ENCODE peak calls at places on chromosomes 5 and 9, in seven cellular contexts. M is vagina, H is astrocyte of the spinal cord, W is dorsolateral prefrontal cortex, D is H9, E is choroid plexus epithelial cell, O is heart left ventricle. Y is an unnamed sample.

GRCh38 chr9:21803674-21804048 is 1.2 kb downstream of the MTAP start:
- DNase-seq in E (no peak), H (peak), O (no peak), D (no peak), M (no peak), W (no peak), Y (no peak)

GRCh38 chr5:176427971-176428370 is 11.6 kb upstream of the CLTB start:
- DNase-seq in H (no peak), M (no peak), W (no peak), E (no peak), O (no peak), D (no peak), Y (peak)

GRCh38 chr9:89491688-89492087 is 6.2 kb downstream of the SEMA4D start:
- DNase-seq in M (no peak), W (no peak), D (peak), H (no peak), E (no peak), O (no peak), Y (no peak)

GRCh38 chr9:17065062-17065461 is 69.8 kb upstream of the CNTLN start:
- DNase-seq in O (no peak), M (no peak), D (no peak), W (no peak), H (peak), E (peak), Y (no peak)

GRCh38 chr9:113515862-113516261 is 52.3 kb downstream of the RGS3 start:
- DNase-seq in H (no peak), M (no peak), D (no peak), E (no peak), O (no peak), W (no peak), Y (no peak)

GRCh38 chr5:72486371-72486770 is 20.8 kb downstream of the ZNF366 start:
- DNase-seq in D (no peak), E (peak), O (no peak), H (peak), W (no peak), M (no peak), Y (no peak)

GRCh38 chr5:107303581-107303980 is 367.2 kb downstream of the EFNA5 start:
- DNase-seq in O (no peak), D (no peak), H (no peak), M (no peak), W (no peak), E (no peak), Y (no peak)

GRCh38 chr5:124790895-124791732 is 44.7 kb upstream of the ZNF608 start:
- DNase-seq in W (no peak), H (no peak), M (no peak), D (no peak), E (no peak), O (no peak), Y (peak)

GRCh38 chr9:16213781-16214515 is 656.5 kb downstream of the BNC2 start:
- DNase-seq in D (no peak), E (peak), M (no peak), O (peak), W (no peak), H (peak), Y (peak)

GRCh38 chr5:181164076-181164952 is 16.9 kb downstream of the OR2V2 start:
- DNase-seq in W (no peak), M (no peak), E (no peak), O (no peak), D (no peak), H (no peak), Y (peak)

GRCh38 chr5:112586596-112587062 is 151.1 kb upstream of the APC start:
- DNase-seq in W (no peak), E (no peak), D (peak), H (no peak), M (no peak), O (no peak), Y (no peak)

GRCh38 chr9:97615439-97616072 is 17.6 kb downstream of the TSTD2 start:
- DNase-seq in M (no peak), W (peak), O (peak), D (no peak), E (peak), H (peak), Y (peak)

GRCh38 chr5:169753795-169754194 is 116.7 kb downstream of the DOCK2 start:
- DNase-seq in W (no peak), O (no peak), M (peak), E (peak), D (no peak), H (peak), Y (no peak)

GRCh38 chr9:128702949-128703615 is 779 bp downstream of the PKN3 start:
- DNase-seq in D (peak), M (no peak), H (peak), W (no peak), O (peak), E (no peak), Y (no peak)

GRCh38 chr5:173742432-173742816 is 126.0 kb upstream of the BOD1 start:
- DNase-seq in W (no peak), H (no peak), O (no peak), E (no peak), D (no peak), M (no peak), Y (no peak)

GRCh38 chr9:131747352-131747751 is 7.5 kb upstream of the RAPGEF1 start:
- DNase-seq in E (peak), D (no peak), H (peak), W (no peak), O (no peak), M (no peak), Y (peak)

GRCh38 chr5:134538296-134538695 is 12.8 kb downstream of the JADE2 start:
- DNase-seq in W (no peak), O (no peak), E (no peak), D (no peak), M (no peak), H (no peak), Y (no peak)

GRCh38 chr9:2874001-2874750 is 30.3 kb upstream of the PUM3 start:
- DNase-seq in O (no peak), H (peak), D (no peak), W (no peak), E (peak), M (no peak), Y (no peak)

GRCh38 chr5:106423109-106423897 is 1247.4 kb downstream of the EFNA5 start:
- DNase-seq in H (no peak), M (no peak), O (no peak), E (no peak), D (peak), W (no peak), Y (no peak)

GRCh38 chr5:36152324-36153298 is 700 bp downstream of the SKP2 start:
- DNase-seq in D (no peak), M (no peak), O (no peak), E (peak), H (no peak), W (no peak), Y (peak)

GRCh38 chr9:120867676-120868338 is 9.2 kb downstream of the PHF19 start:
- DNase-seq in E (no peak), D (no peak), W (no peak), H (no peak), M (no peak), O (no peak), Y (no peak)

GRCh38 chr5:102481044-102481715 is 17.6 kb downstream of the SLCO6A1 start:
- DNase-seq in W (no peak), H (peak), D (no peak), E (peak), O (no peak), M (no peak), Y (peak)

GRCh38 chr9:130219661-130220081 is 45.9 kb upstream of the HMCN2 start:
- DNase-seq in M (no peak), D (no peak), W (no peak), E (no peak), O (no peak), H (no peak), Y (no peak)

GRCh38 chr9:130217838-130218237 is 45.6 kb downstream of the NCS1 start:
- DNase-seq in E (no peak), O (no peak), W (no peak), H (no peak), M (no peak), D (no peak), Y (no peak)

GRCh38 chr9:130225071-130225470 is 40.5 kb upstream of the HMCN2 start:
- DNase-seq in M (no peak), H (no peak), W (no peak), D (no peak), E (no peak), O (no peak), Y (no peak)

GRCh38 chr9:130222833-130223232 is 42.7 kb upstream of the HMCN2 start:
- DNase-seq in E (no peak), O (no peak), H (no peak), D (no peak), W (no peak), M (no peak), Y (no peak)

DNA sequence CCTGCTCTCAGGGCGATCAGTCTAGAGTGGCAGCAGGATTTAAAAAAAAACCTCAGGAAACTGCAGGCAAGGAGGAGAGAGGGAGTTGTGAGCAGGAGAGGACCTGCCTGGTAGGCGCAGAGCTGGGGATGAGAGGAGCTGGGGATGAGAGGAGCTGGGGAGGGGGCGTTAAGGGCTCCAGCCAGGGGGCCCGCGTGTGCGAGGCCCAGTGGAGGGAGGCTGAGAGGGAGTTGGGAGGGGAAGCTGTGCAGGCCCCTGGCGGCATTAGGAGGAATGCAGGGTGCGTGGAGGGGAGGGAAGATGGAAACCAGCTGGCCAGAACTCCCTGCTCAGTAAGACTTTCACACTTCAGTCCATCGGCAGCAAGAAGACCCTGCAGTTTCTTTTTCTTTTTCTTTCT is 45.2 kb upstream of the HMCN2 start:
- DNase-seq in O (peak), D (no peak), E (peak), W (no peak), M (no peak), H (no peak), Y (no peak)
- TF ChIP-seq CTCF in O (peak), D (peak), E (peak), W (no peak), M (peak), H (peak), Y (no peak)

GRCh38 chr5:115374057-115374775 is 77.8 kb upstream of the CCDC112 start:
- DNase-seq in H (no peak), W (no peak), M (no peak), E (no peak), D (no peak), O (no peak), Y (peak)
- TF ChIP-seq CTCF in H (no peak), W (no peak), M (no peak), E (peak), D (peak), O (no peak), Y (peak)

GRCh38 chr9:98917691-98918487 is 25.8 kb upstream of the COL15A1 start:
- DNase-seq in H (no peak), D (no peak), E (peak), W (no peak), M (no peak), O (no peak), Y (no peak)
- TF ChIP-seq CTCF in H (no peak), D (no peak), E (no peak), W (no peak), M (no peak), O (no peak), Y (no peak)

GRCh38 chr5:167030500-167031120 is 1260.8 kb upstream of the WWC1 start:
- DNase-seq in E (no peak), D (peak), W (no peak), M (no peak), O (no peak), H (no peak), Y (peak)
- TF ChIP-seq CTCF in E (no peak), D (peak), W (no peak), M (no peak), O (no peak), H (peak), Y (peak)

GRCh38 chr5:5165541-5166002 is 25.4 kb downstream of the ADAMTS16 start:
- DNase-seq in M (no peak), H (peak), W (no peak), D (no peak), E (peak), O (no peak), Y (peak)
- TF ChIP-seq CTCF in M (no peak), H (no peak), W (no peak), D (no peak), E (no peak), O (no peak), Y (no peak)

GRCh38 chr9:109859447-109859846 is 79.4 kb downstream of the PALM2AKAP2 start:
- DNase-seq in O (no peak), E (peak), D (no peak), W (no peak), H (no peak), M (no peak), Y (no peak)
- TF ChIP-seq CTCF in O (peak), E (peak), D (peak), W (peak), H (peak), M (peak), Y (no peak)

GRCh38 chr5:4862500-4862899 is 277.6 kb upstream of the ADAMTS16 start:
- DNase-seq in D (no peak), M (no peak), H (peak), O (no peak), E (peak), W (no peak), Y (peak)
- TF ChIP-seq CTCF in D (peak), M (peak), H (peak), O (peak), E (peak), W (peak), Y (peak)

DNA sequence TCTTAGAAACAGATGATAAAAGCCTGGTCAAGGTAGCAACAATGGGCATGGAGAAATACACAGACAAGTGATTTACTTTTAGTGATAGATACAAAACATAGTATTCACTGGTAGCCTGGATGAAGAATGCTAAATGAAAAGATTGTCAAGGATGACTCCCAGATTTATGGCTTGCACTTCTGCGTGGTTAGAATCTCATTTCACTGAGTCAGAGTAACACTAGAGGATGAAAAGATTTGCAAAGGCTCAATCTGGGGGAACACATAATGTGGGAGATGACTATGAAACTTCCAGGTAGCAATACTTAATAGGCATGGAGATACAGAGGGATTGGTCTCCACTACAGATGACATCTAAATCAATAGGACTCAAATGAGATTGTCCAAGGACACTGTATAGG is 38.4 kb downstream of the AGTPBP1 start:
- DNase-seq in D (no peak), O (no peak), M (no peak), E (no peak), W (no peak), H (no peak), Y (no peak)
- TF ChIP-seq CTCF in D (no peak), O (no peak), M (no peak), E (no peak), W (no peak), H (no peak), Y (no peak)

GRCh38 chr9:119458068-119458467 is 88.8 kb upstream of the BRINP1 start:
- DNase-seq in D (no peak), O (no peak), W (no peak), M (no peak), H (no peak), E (no peak), Y (peak)
- TF ChIP-seq CTCF in D (no peak), O (no peak), W (no peak), M (no peak), H (no peak), E (no peak), Y (no peak)

DNA sequence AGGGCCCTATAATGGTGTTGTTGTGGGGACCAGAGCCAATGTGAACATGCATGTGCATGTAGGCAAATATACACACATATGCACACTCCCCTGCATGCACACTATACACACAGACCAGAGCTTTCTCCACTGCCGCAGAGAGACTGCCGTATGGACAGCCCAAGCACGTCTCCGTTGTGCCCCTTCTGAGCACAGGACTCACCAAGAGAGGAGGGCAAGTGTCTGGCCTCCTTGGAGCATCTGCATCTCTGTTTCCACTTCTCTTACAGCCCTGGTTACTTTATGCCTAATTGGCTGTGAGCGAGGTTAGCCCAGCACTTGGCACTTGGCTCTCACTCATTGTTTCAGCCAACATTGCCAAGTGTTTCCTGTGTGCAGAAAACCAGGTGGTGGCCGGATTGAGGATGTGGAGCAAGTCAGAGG is 30.4 kb downstream of the CSF2 start:
- DNase-seq in W (no peak), H (no peak), D (no peak), M (no peak), O (no peak), E (no peak), Y (peak)
- TF ChIP-seq CTCF in W (no peak), H (no peak), D (no peak), M (no peak), O (no peak), E (no peak), Y (no peak)

Y was measured in MCF 10A.